ENCODE peak calls at places on chromosomes 12 and 14, in eight cellular contexts. B is endodermal cell, A is cardiac muscle cell, P is NT2/D1, K is upper lobe of right lung, G is esophagus squamous epithelium, W is body of pancreas, E is left ventricle myocardium inferior. Z is an unnamed sample.

GRCh38 chr12:132445884-132446471 is 44.0 kb upstream of the FBRSL1 start:
- DNase-seq in B (peak; percentile 87), A (peak; percentile 85), P (no peak), K (peak; percentile 81), G (no peak), W (peak; percentile 34), E (peak; percentile 40), Z (peak; percentile 88)

GRCh38 chr12:131555197-131555820 is 155.6 kb upstream of the SFSWAP start:
- DNase-seq in B (no peak), A (no peak), P (no peak), K (no peak), G (no peak), W (no peak), E (no peak), Z (no peak)

GRCh38 chr14:31263485-31264133 is 56.0 kb upstream of the HECTD1 start:
- DNase-seq in B (peak; percentile 61), A (peak; percentile 98), P (no peak), K (no peak), G (no peak), W (peak; percentile 51), E (no peak), Z (no peak)

GRCh38 chr12:10392394-10392930 is 2.6 kb upstream of the KLRK1 start:
- DNase-seq in B (no peak), A (peak; percentile 99), P (no peak), K (no peak), G (no peak), W (peak; percentile 33), E (peak; percentile 56), Z (no peak)

GRCh38 chr14:62691613-62692489 is 353.4 kb downstream of the KCNH5 start:
- DNase-seq in B (no peak), A (peak; percentile 97), P (no peak), K (no peak), G (no peak), W (peak; percentile 63), E (no peak), Z (no peak)

GRCh38 chr12:54197037-54197909 is 8.5 kb upstream of the SMUG1 start:
- DNase-seq in B (peak; percentile 78), A (no peak), P (no peak), K (no peak), G (no peak), W (no peak), E (no peak), Z (peak; percentile 69)

GRCh38 chr14:73240816-73241480 is 3.6 kb downstream of the PAPLN start:
- DNase-seq in B (peak; percentile 39), A (no peak), P (no peak), K (no peak), G (no peak), W (no peak), E (no peak), Z (no peak)

GRCh38 chr12:110266980-110267620 is 13.9 kb upstream of the ATP2A2 start:
- DNase-seq in B (no peak), A (peak; percentile 87), P (no peak), K (no peak), G (no peak), W (no peak), E (no peak), Z (no peak)

GRCh38 chr12:3741882-3742672 is 10.8 kb downstream of the CRACR2A start:
- DNase-seq in B (no peak), A (no peak), P (no peak), K (no peak), G (no peak), W (no peak), E (no peak), Z (no peak)

GRCh38 chr12:30026621-30027234 is 243.0 kb upstream of the TMTC1 start:
- DNase-seq in B (no peak), A (peak; percentile 90), P (no peak), K (no peak), G (no peak), W (no peak), E (no peak), Z (no peak)

GRCh38 chr12:53500119-53500775 is 836 bp upstream of the TARBP2 start:
- DNase-seq in B (no peak), A (peak; percentile 95), P (no peak), K (peak; percentile 79), G (no peak), W (peak; percentile 74), E (peak; percentile 52), Z (no peak)

GRCh38 chr12:20212658-20213387 is 155.5 kb upstream of the PDE3A start:
- DNase-seq in B (peak; percentile 92), A (peak; percentile 100), P (peak; percentile 100), K (peak; percentile 73), G (peak; percentile 8), W (peak; percentile 76), E (peak; percentile 83), Z (peak; percentile 35)

GRCh38 chr12:20210795-20211194 is 157.5 kb upstream of the PDE3A start:
- DNase-seq in B (no peak), A (no peak), P (no peak), K (no peak), G (no peak), W (no peak), E (no peak), Z (no peak)

GRCh38 chr12:20211537-20211936 is 156.8 kb upstream of the PDE3A start:
- DNase-seq in B (no peak), A (peak; percentile 6), P (no peak), K (no peak), G (no peak), W (no peak), E (no peak), Z (no peak)

GRCh38 chr12:20213851-20214250 is 154.5 kb upstream of the PDE3A start:
- DNase-seq in B (no peak), A (peak; percentile 54), P (no peak), K (no peak), G (no peak), W (no peak), E (no peak), Z (no peak)

GRCh38 chr12:20212036-20212435 is 156.3 kb upstream of the PDE3A start:
- DNase-seq in B (no peak), A (peak; percentile 72), P (no peak), K (no peak), G (no peak), W (no peak), E (no peak), Z (no peak)
- H3K4me3 ChIP-seq in B (no peak overlapping the region), A (no peak overlapping the region), P (no peak overlapping the region), K (no peak overlapping the region), G (peak overlapping the region; percentile 12), W (no peak overlapping the region), E (peak overlapping the region; percentile 49), Z (no peak overlapping the region)

GRCh38 chr12:65534105-65534841 is 255.8 kb downstream of the MSRB3 start:
- DNase-seq in B (no peak), A (no peak), P (no peak), K (no peak), G (no peak), W (no peak), E (no peak), Z (no peak)
- H3K27me3 ChIP-seq in B (no peaks in the 10 kb centered on the region), A (no peaks in the 10 kb centered on the region), P (no peaks in the 10 kb centered on the region), K (no peaks in the 10 kb centered on the region), G (no peaks in the 10 kb centered on the region), W (no peaks in the 10 kb centered on the region), E (no peaks in the 10 kb centered on the region), Z (no peaks in the 10 kb centered on the region)

GRCh38 chr12:122060069-122060468 is 18.5 kb upstream of the MLXIP start:
- DNase-seq in B (no peak), A (peak; percentile 35), P (no peak), K (no peak), G (no peak), W (no peak), E (peak; percentile 29), Z (peak; percentile 27)

GRCh38 chr12:122057007-122057735 is 21.4 kb upstream of the MLXIP start:
- DNase-seq in B (no peak), A (no peak), P (no peak), K (no peak), G (no peak), W (no peak), E (no peak), Z (peak; percentile 13)

GRCh38 chr12:122058750-122059149 is 19.8 kb upstream of the MLXIP start:
- DNase-seq in B (no peak), A (no peak), P (no peak), K (no peak), G (no peak), W (no peak), E (no peak), Z (peak; percentile 20)

GRCh38 chr12:122059203-122059960 is 19.2 kb upstream of the MLXIP start:
- DNase-seq in B (no peak), A (no peak), P (no peak), K (no peak), G (no peak), W (no peak), E (no peak), Z (peak; percentile 27)

DNA sequence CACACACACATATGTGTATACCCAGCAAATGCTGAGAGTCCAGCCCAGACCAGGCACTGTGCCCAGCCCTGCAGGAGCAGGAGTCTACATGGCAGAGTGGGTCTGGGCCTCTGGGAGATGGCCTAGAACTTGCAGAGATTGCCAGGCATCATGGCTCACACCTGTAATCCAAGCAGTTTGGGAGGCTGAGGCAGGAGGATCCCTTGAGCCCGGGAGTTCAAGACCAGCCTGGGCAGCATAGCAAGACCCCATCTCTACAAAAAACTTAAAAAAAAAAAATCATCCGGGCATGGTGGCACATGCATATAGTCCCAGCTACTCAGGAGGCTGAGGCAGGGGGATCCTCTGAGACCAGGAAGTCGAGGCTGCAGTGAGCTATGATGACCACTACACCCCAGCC is 20.8 kb upstream of the MLXIP start:
- DNase-seq in B (no peak), A (no peak), P (no peak), K (no peak), G (no peak), W (no peak), E (no peak), Z (no peak)
- H3K36me3 ChIP-seq in B (peaks cover 50% of the 10 kb centered on the region), A (no peaks in the 10 kb centered on the region), P (peaks cover 40% of the 10 kb centered on the region), K (peaks cover 12% of the 10 kb centered on the region), G (peaks cover 63% of the 10 kb centered on the region), W (peaks cover 5% of the 10 kb centered on the region), E (peaks cover 47% of the 10 kb centered on the region), Z (peaks cover 11% of the 10 kb centered on the region)

DNA sequence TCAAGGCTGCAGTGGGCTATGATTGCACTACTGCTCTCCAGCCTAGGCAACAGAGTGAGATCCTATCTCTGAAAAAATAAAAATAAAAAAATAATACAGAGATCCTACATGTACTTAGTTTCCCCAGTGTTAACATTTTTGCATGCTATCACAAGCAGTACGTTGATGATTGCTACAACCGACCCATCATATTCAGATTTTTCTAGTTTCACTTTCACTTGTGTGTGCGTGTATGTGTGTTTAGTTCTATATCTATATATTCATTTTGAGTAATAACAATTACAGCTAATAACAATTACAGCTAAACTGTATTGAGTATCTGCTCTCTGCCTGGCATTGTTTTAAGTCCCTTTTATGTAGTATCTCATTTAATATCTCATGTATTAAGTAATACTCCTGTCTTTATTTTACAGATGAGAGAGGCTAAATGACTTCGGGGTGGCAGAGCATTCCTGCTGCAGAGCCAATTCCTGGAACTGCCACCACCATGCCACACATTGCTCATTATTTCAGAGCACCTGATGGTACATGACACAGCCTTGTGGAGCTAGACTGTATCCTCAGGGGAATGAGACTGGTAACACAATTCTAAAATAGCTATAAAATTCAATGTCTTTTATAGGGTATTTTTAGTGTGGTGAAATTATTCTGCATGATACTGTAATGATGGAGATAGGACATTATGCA is 153.1 kb downstream of the BCAT1 start:
- DNase-seq in B (no peak), A (no peak), P (no peak), K (no peak), G (no peak), W (no peak), E (no peak), Z (no peak)
- H3K4me3 ChIP-seq in B (no peak overlapping the region), A (no peak overlapping the region), P (no peak overlapping the region), K (peak overlapping the region; percentile 40), G (peak overlapping the region; percentile 25), W (no peak overlapping the region), E (peak overlapping the region; percentile 22), Z (no peak overlapping the region)

GRCh38 chr12:57616383-57617101 is 5.3 kb downstream of the ARHGEF25 start:
- DNase-seq in B (no peak), A (peak; percentile 55), P (no peak), K (no peak), G (no peak), W (no peak), E (no peak), Z (no peak)
- H3K27me3 ChIP-seq in B (peaks cover 68% of the 10 kb centered on the region), A (peaks cover 70% of the 10 kb centered on the region), P (no peaks in the 10 kb centered on the region), K (peaks cover 50% of the 10 kb centered on the region), G (peaks cover 22% of the 10 kb centered on the region), W (peaks cover 16% of the 10 kb centered on the region), E (peaks cover 41% of the 10 kb centered on the region), Z (peaks cover 97% of the 10 kb centered on the region)

Z was measured in H7.